ENCODE peak calls at places on chromosomes 7 and 10, in eight cellular contexts. Z is transverse colon, D is prostate gland, T is spleen, X is K562, G is stomach, H is SK-N-SH, J is GM12891. B is an unnamed sample.
A peak's percentile ranks its signal among the peaks of the same experiment; 100 is the strongest.

GRCh38 chr7:134605978-134606923 is 40.4 kb upstream of the BPGM start:
- DNase-seq in D (peak; percentile 64), Z (peak; percentile 61), X (peak; percentile 87), J (peak; percentile 21), T (peak; percentile 81), H (peak; percentile 66), G (peak; percentile 75), B (peak; percentile 17)

GRCh38 chr7:35993663-35994622 is 159.1 kb upstream of the EEPD1 start:
- DNase-seq in D (no peak), Z (peak; percentile 26), G (no peak), H (no peak), T (no peak), X (no peak), J (no peak), B (no peak)

GRCh38 chr10:103442031-103442461 is 10.1 kb downstream of the CALHM2 start:
- DNase-seq in T (no peak), G (no peak), H (no peak), Z (no peak), X (no peak), D (no peak), J (no peak), B (no peak)

GRCh38 chr7:151051108-151051507 is 2.8 kb downstream of the ASIC3 start:
- DNase-seq in J (no peak), H (no peak), Z (peak; percentile 43), D (no peak), T (no peak), X (peak; percentile 34), G (peak; percentile 59), B (no peak)

GRCh38 chr10:15719899-15720634 is at the start of gene ITGA8:
- DNase-seq in Z (peak; percentile 47), X (no peak), T (peak; percentile 80), J (peak; percentile 11), H (peak; percentile 48), G (no peak), D (peak; percentile 9), B (no peak)

GRCh38 chr10:108465871-108466641 is 1301.5 kb upstream of the SORCS1 start:
- DNase-seq in Z (peak; percentile 18), G (peak; percentile 71), J (no peak), X (no peak), T (peak; percentile 74), D (peak; percentile 13), H (peak; percentile 67), B (peak; percentile 2)

GRCh38 chr7:19112290-19113000 is 5.0 kb downstream of the TWIST1 start:
- DNase-seq in Z (no peak), H (no peak), D (no peak), X (no peak), J (no peak), G (no peak), T (peak; percentile 54), B (no peak)

GRCh38 chr10:133467286-133467911 is 13.7 kb downstream of the SCART1 start:
- DNase-seq in H (no peak), G (no peak), T (no peak), D (no peak), Z (no peak), J (no peak), X (peak; percentile 5), B (no peak)

GRCh38 chr10:49268185-49268584 is 30.8 kb upstream of the C10orf71 start:
- DNase-seq in T (no peak), J (no peak), X (no peak), G (no peak), H (no peak), Z (no peak), D (no peak), B (no peak)

GRCh38 chr10:77898323-77899079 is 28.1 kb downstream of the DLG5 start:
- DNase-seq in G (peak; percentile 77), X (no peak), H (peak; percentile 57), D (peak; percentile 93), J (no peak), T (no peak), Z (no peak), B (no peak)

GRCh38 chr7:618539-619355 is 99.1 kb upstream of the PDGFA start:
- DNase-seq in T (peak; percentile 75), X (no peak), H (no peak), D (peak; percentile 55), G (peak; percentile 71), Z (peak; percentile 72), J (no peak), B (no peak)

GRCh38 chr7:159027091-159027802 is 117.4 kb downstream of the VIPR2 start:
- DNase-seq in J (no peak), T (no peak), D (no peak), G (no peak), X (no peak), H (no peak), Z (peak; percentile 5), B (no peak)

GRCh38 chr7:139687206-139687954 is 90.4 kb downstream of the HIPK2 start:
- DNase-seq in Z (no peak), T (no peak), G (no peak), H (no peak), X (no peak), D (no peak), J (no peak), B (no peak)

GRCh38 chr7:11895352-11895751 is 63.4 kb upstream of the THSD7A start:
- DNase-seq in T (no peak), Z (no peak), H (peak; percentile 6), J (no peak), D (no peak), G (no peak), X (no peak), B (no peak)

GRCh38 chr10:21292763-21293517 is 232.5 kb downstream of the SKIDA1 start:
- DNase-seq in G (no peak), D (peak; percentile 67), T (no peak), Z (peak; percentile 13), J (no peak), H (no peak), X (no peak), B (no peak)

GRCh38 chr10:4926400-4926799 is 36.8 kb upstream of the AKR1C1 start:
- DNase-seq in D (no peak), G (no peak), T (no peak), X (no peak), J (no peak), Z (no peak), H (no peak), B (no peak)

DNA sequence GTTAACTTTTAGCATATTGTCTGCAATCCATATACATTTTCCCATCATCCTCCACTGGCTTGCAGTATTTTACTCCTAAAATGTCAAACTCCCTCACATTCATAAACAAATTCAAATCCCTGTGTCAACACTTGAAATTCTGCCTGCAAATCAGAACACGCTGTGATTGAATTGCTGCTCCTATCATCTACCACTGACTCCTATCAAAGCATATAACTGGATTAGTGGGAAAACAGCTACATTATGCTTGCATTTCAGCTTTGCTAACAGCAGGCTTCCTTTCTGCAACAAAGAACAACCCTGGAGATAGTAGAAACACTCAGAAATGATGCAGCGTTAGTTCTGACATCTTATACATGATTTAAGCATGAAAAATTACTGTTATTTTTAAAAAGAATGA is 281.8 kb upstream of the HGF start:
- DNase-seq in X (no peak), Z (no peak), J (no peak), G (no peak), T (no peak), H (peak; percentile 62), D (no peak), B (no peak)
- TF ChIP-seq POLR2AphosphoS5 in X (no peak), Z (no peak), J (no peak), G (no peak), T (no peak), H (no peak), D (no peak), B (no peak)

GRCh38 chr10:57849726-57850357 is 417.9 kb downstream of the IPMK start:
- DNase-seq in X (no peak), D (no peak), T (no peak), H (peak; percentile 1), G (no peak), Z (no peak), J (no peak), B (no peak)
- TF ChIP-seq POLR2AphosphoS5 in X (no peak), D (no peak), T (no peak), H (no peak), G (no peak), Z (no peak), J (no peak), B (no peak)

DNA sequence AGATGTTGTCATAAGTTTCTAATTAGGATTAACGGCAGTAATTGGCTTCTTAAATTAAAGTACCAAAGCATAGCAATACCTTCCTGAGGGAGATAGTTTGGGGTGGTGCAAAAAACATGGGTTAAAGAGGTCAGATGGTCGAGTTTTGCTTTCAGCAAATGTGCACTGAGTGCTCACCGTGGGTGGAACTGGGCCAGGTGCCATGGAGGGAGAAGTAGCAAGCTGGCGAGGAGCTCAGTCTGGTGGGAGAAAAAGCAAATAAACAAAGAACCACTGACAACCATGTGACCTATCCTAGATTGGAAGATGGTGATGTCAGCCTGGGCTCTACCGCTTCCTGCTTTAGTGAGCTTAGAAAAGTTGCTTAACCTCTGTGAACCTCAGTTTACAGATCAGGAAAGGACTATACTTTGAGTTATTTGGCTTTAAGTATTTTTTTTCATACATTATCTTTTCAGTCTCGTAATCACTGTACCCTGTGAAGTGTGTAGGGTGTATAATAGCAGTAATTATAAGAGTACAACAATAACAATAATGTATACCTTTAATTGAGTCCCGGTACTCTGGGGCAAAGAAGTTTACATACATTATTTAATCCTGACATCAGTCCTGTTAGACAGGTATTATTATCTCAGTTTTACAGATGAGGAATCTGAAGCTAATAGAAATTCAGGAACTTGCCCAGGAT is 69.0 kb upstream of the PDCD4 start:
- DNase-seq in X (no peak), J (no peak), T (peak; percentile 80), G (peak; percentile 71), Z (peak; percentile 75), D (peak; percentile 62), H (no peak), B (no peak)
- TF ChIP-seq POLR2AphosphoS5 in X (no peak), J (peak; percentile 23), T (no peak), G (peak; percentile 37), Z (peak; percentile 40), D (peak; percentile 75), H (no peak), B (peak; percentile 49)

GRCh38 chr7:126700807-126701604 is 551.7 kb downstream of the GRM8 start:
- DNase-seq in Z (peak; percentile 16), G (no peak), X (peak; percentile 83), D (no peak), J (no peak), H (peak; percentile 66), T (peak; percentile 84), B (peak; percentile 22)
- TF ChIP-seq POLR2AphosphoS5 in Z (no peak), G (no peak), X (peak; percentile 75), D (no peak), J (peak; percentile 77), H (peak; percentile 70), T (no peak), B (peak; percentile 58)

GRCh38 chr7:84997626-84998025 is 189.2 kb downstream of the SEMA3D start:
- DNase-seq in G (no peak), Z (no peak), H (no peak), T (no peak), D (no peak), J (no peak), X (no peak), B (no peak)
- TF ChIP-seq POLR2AphosphoS5 in G (no peak), Z (no peak), H (no peak), T (no peak), D (no peak), J (no peak), X (no peak), B (no peak)